ENCODE peak calls at places on chromosomes 16 and 17, in five cellular contexts. Q, H, Z, E and A are unnamed samples.

GRCh38 chr16:70750893-70751467 is 50.0 kb downstream of the VAC14 start:
- DNase-seq in Q (no peak), H (peak), Z (peak), E (peak), A (peak)

GRCh38 chr16:66045626-66046025 is 320.9 kb upstream of the CDH5 start:
- DNase-seq in Q (no peak), H (no peak), Z (no peak), E (no peak), A (no peak)

GRCh38 chr17:32020943-32021617 is 13.9 kb downstream of the LRRC37B start:
- DNase-seq in Q (no peak), H (no peak), Z (no peak), E (no peak), A (no peak)

GRCh38 chr17:20989991-20990855 is 52.6 kb downstream of the USP22 start:
- DNase-seq in Q (no peak), H (no peak), Z (no peak), E (no peak), A (no peak)

GRCh38 chr17:57670769-57671545 is 74.1 kb downstream of the CCDC182 start:
- DNase-seq in Q (no peak), H (peak), Z (no peak), E (peak), A (no peak)

GRCh38 chr17:8341456-8341855 is 1.8 kb downstream of the ODF4 start:
- DNase-seq in Q (no peak), H (no peak), Z (no peak), E (no peak), A (no peak)

GRCh38 chr16:82451449-82451848 is 175.3 kb upstream of the CDH13 start:
- DNase-seq in Q (no peak), H (peak), Z (no peak), E (no peak), A (no peak)

GRCh38 chr17:4542726-4543191 is 12.4 kb downstream of the MYBBP1A start:
- DNase-seq in Q (no peak), H (no peak), Z (peak), E (no peak), A (peak)

GRCh38 chr16:22739077-22739476 is 74.9 kb upstream of the HS3ST2 start:
- DNase-seq in Q (no peak), H (no peak), Z (no peak), E (no peak), A (no peak)

GRCh38 chr16:70160821-70161220 is 12.8 kb upstream of the CLEC18C start:
- DNase-seq in Q (no peak), H (peak), Z (no peak), E (no peak), A (no peak)

GRCh38 chr17:81309140-81309858 is 14.2 kb upstream of the SLC38A10 start:
- DNase-seq in Q (no peak), H (no peak), Z (peak), E (no peak), A (peak)

GRCh38 chr16:23679274-23679985 is 741 bp downstream of the PLK1 start:
- DNase-seq in Q (no peak), H (no peak), Z (no peak), E (no peak), A (no peak)

GRCh38 chr16:85187002-85187401 is 74.7 kb upstream of the CIBAR2 start:
- DNase-seq in Q (no peak), H (no peak), Z (no peak), E (no peak), A (no peak)
- TF ChIP-seq CTCF in Q (no peak), H (no peak), Z (no peak), E (no peak), A (no peak)

GRCh38 chr16:89741342-89742014 is 20.1 kb downstream of the ZNF276 start:
- DNase-seq in Q (no peak), H (no peak), Z (no peak), E (no peak), A (no peak)
- TF ChIP-seq POLR2A in Q (no peak), H (no peak), Z (no peak), E (no peak), A (no peak)

GRCh38 chr16:56547120-56547948 is 17.5 kb upstream of the MT4 start:
- DNase-seq in Q (no peak), H (peak), Z (no peak), E (no peak), A (no peak)
- TF ChIP-seq CTCF in Q (no peak), H (no peak), Z (no peak), E (no peak), A (no peak)

DNA sequence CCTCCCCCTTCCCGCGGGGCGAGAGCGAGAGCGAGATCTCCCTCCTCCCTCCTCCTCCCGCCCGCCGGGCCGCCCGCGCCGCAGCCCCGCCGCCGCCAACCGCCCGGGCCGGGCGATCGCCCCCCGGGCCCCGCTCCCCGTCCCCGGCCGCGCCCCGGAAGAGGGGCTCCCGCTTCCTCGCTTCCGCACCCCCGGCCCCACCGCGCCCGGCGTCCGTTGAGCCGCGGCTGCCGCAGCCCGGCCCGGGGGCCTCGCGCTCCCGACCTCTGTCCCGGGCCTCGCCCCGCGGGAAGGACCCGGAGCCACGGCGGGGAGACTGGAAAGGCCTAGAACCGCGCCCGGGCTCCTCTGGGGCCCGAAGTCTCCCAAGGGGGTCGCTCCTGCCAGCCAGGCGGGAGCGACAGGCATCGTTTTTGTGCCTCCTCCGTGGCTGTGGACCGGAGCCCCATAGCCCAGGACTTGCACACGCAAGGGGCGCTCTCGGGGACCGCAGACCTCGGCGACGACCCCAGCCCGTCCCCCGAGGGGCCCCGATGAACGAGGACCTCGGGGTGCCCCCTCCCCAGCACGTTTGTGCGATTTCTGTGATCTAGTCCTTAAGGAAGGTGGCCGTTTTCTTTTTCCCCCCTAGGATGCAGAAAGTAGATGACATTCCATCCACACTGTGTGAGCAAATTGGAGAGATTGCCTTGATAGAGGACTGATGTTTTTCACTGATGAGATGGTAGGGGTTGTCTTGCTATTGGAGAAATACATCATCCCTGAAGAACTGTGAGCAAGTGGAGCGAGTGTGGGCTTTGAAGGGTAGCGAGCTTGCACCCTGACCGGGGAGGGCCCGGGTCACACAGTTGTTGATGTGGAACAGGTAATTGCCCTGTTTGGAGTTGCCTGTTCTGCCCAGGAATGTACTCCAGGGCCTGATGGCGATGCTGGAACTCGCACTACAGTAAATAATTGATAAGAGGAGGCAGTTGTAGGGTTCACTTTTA is 610 bp downstream of the BANP start:
- DNase-seq in Q (no peak), H (no peak), Z (no peak), E (no peak), A (no peak)
- TF ChIP-seq POLR2A in Q (no peak), H (no peak), Z (no peak), E (no peak), A (no peak)

GRCh38 chr16:4797805-4798252 is 2.7 kb downstream of the SMIM22 start:
- DNase-seq in Q (no peak), H (no peak), Z (no peak), E (no peak), A (no peak)

GRCh38 chr16:4796982-4797804 is 2.0 kb downstream of the SMIM22 start:
- DNase-seq in Q (no peak), H (no peak), Z (no peak), E (no peak), A (no peak)

GRCh38 chr16:4799171-4799855 is 3.1 kb downstream of the ROGDI start:
- DNase-seq in Q (no peak), H (no peak), Z (no peak), E (no peak), A (no peak)

GRCh38 chr16:4800290-4801041 is 2.0 kb downstream of the ROGDI start:
- DNase-seq in Q (no peak), H (no peak), Z (no peak), E (peak), A (peak)

GRCh38 chr16:4798456-4798855 is 3.3 kb downstream of the SMIM22 start:
- DNase-seq in Q (no peak), H (no peak), Z (no peak), E (no peak), A (no peak)
- TF ChIP-seq CTCF in Q (no peak), H (no peak), Z (no peak), E (no peak), A (no peak)

GRCh38 chr17:74603746-74604145 is 11.7 kb upstream of the CD300LD start:
- DNase-seq in Q (no peak), H (no peak), Z (no peak), E (no peak), A (no peak)

GRCh38 chr17:74601944-74602572 is 10.0 kb upstream of the CD300LD start:
- DNase-seq in Q (no peak), H (no peak), Z (no peak), E (no peak), A (no peak)

GRCh38 chr17:74604200-74604599 is 12.1 kb upstream of the CD300LD start:
- DNase-seq in Q (no peak), H (no peak), Z (no peak), E (no peak), A (no peak)

GRCh38 chr17:74604748-74605147 is 12.7 kb upstream of the CD300LD start:
- DNase-seq in Q (no peak), H (no peak), Z (no peak), E (no peak), A (no peak)

GRCh38 chr17:74603032-74603635 is 11.1 kb upstream of the CD300LD start:
- DNase-seq in Q (no peak), H (no peak), Z (no peak), E (no peak), A (no peak)
- TF ChIP-seq POLR2A in Q (no peak), H (no peak), Z (no peak), E (no peak), A (no peak)